ENCODE peak calls at places on chromosomes 7 and 10, in six cellular contexts. D is hepatocyte, T is HAP-1, N is colonic mucosa, L is lower lobe of right lung, X is cardiac muscle cell. Y is an unnamed sample. For H3K4me1, the result is how much of the 10 kb centered on the place peaks cover.

GRCh38 chr7:41039386-41040315 is 663.2 kb downstream of the INHBA start:
- DNase-seq in D (no peak), T (no peak), N (no peak), L (no peak), X (peak), Y (no peak)

GRCh38 chr10:80453715-80454525 is at the start of gene TSPAN14:
- DNase-seq in D (peak), T (peak), N (peak), L (peak), X (peak), Y (no peak)

GRCh38 chr10:20110435-20111119 is 294.3 kb downstream of the PLXDC2 start:
- DNase-seq in D (no peak), T (no peak), N (no peak), L (no peak), X (no peak), Y (no peak)

GRCh38 chr7:130566168-130566897 is 74.4 kb downstream of the MEST start:
- DNase-seq in D (peak), T (no peak), N (no peak), L (no peak), X (peak), Y (no peak)

GRCh38 chr10:49700997-49701396 is 21.5 kb downstream of the C10orf53 start:
- DNase-seq in D (no peak), T (no peak), N (no peak), L (no peak), X (no peak), Y (peak)

GRCh38 chr10:133158756-133159610 is 1.0 kb upstream of the KNDC1 start:
- DNase-seq in D (peak), T (peak), N (no peak), L (peak), X (peak), Y (no peak)

GRCh38 chr10:44335330-44336021 is 49.4 kb downstream of the CXCL12 start:
- DNase-seq in D (no peak), T (no peak), N (no peak), L (no peak), X (no peak), Y (no peak)

GRCh38 chr10:103672345-103672744 is 178.8 kb downstream of the NEURL1 start:
- DNase-seq in D (no peak), T (no peak), N (no peak), L (no peak), X (no peak), Y (no peak)

GRCh38 chr7:4144171-4144701 is 537.9 kb upstream of the FOXK1 start:
- DNase-seq in D (no peak), T (no peak), N (no peak), L (peak), X (no peak), Y (no peak)

GRCh38 chr7:74219416-74219815 is 9.6 kb downstream of the LAT2 start:
- DNase-seq in D (no peak), T (no peak), N (no peak), L (no peak), X (no peak), Y (no peak)
- H3K4me1 ChIP-seq in D (under half), T (under half), N (under half), L (under half), X (under half), Y (under half)

GRCh38 chr7:154433632-154434598 is 381.7 kb downstream of the DPP6 start:
- DNase-seq in D (no peak), T (no peak), N (no peak), L (no peak), X (no peak), Y (no peak)
- H3K4me1 ChIP-seq in D (under half), T (under half), N (under half), L (under half), X (under half), Y (under half)

DNA sequence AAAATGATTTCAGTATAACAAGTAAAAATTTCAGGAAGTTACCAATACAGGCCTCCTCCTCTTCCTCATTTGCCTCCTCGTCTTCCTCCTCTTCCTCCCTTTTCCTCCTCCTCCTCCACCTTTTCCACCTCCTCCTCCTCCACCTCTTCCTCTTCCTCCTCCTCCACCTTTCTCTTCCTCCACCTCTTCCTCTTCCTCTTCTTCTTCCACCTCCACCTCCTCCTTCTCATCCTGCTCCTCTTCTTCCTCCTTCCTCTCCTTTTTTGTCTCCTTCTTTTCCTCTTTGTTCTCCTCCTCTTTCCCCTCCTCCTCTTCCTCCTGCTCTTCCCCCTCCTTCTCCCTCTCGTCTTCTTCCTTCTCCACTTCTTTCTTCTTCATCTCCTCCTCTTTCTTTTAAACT is 94.4 kb upstream of the SFMBT2 start:
- DNase-seq in D (no peak), T (no peak), N (no peak), L (no peak), X (no peak), Y (no peak)
- H3K4me1 ChIP-seq in D (under half), T (under half), N (under half), L (under half), X (under half), Y (under half)

DNA sequence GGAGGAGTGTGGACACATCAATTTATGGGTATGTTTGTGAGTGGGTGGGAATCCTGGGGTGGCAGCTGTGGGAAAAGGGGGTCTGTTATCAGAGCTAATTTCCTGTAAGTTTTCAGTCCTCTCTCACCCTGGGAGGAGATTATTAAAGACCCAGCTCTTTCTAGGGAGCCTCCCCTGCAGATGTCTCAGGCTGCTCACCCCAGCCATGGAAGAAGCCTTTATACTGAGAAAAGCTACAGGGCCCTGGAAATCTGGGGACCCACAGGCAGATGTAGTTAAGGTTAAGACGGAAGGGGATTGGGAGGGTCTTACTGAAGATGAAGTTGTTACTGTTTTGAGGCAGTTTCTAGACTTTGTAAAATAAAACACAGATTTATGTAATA is 4.6 kb downstream of the ZNF680 start:
- DNase-seq in D (no peak), T (no peak), N (no peak), L (no peak), X (peak), Y (no peak)
- H3K4me1 ChIP-seq in D (under half), T (under half), N (under half), L (under half), X (under half), Y (under half)

GRCh38 chr10:22372298-22372697 is 27.0 kb downstream of the SPAG6 start:
- DNase-seq in D (no peak), T (no peak), N (no peak), L (no peak), X (no peak), Y (no peak)
- H3K4me1 ChIP-seq in D (under half), T (under half), N (under half), L (under half), X (under half), Y (under half)

GRCh38 chr10:69866688-69867461 is 65.2 kb downstream of the COL13A1 start:
- DNase-seq in D (peak), T (peak), N (peak), L (no peak), X (peak), Y (peak)
- H3K4me1 ChIP-seq in D (under half), T (under half), N (under half), L (under half), X (under half), Y (under half)

GRCh38 chr10:86968271-86968993 is at the start of gene ADIRF:
- DNase-seq in D (peak), T (no peak), N (peak), L (peak), X (no peak), Y (peak)
- H3K4me1 ChIP-seq in D (under half), T (under half), N (under half), L (half or more), X (under half), Y (half or more)

Y was measured in HCT116.